ENCODE peak calls at places on chromosomes 1 and 21, in ten cellular contexts. One of them, this sample, is unnamed.

GRCh38 chr1:98005326-98006010 is 84.6 kb upstream of the DPYD start:
- DNase-seq in foreskin fibroblast: peak
- DNase-seq in AG10803: peak
- DNase-seq in left ventricle myocardium inferior: no peak
- DNase-seq in NB4: no peak
- DNase-seq in kidney: no peak
- DNase-seq in body of pancreas: no peak
- DNase-seq in fibroblast of lung: no peak
- DNase-seq in fibroblast of mammary gland: no peak
- DNase-seq in A673: no peak
- DNase-seq in this sample: no peak

GRCh38 chr1:24828887-24829192 is 83.6 kb downstream of the CLIC4 start:
- DNase-seq in foreskin fibroblast: no peak
- DNase-seq in AG10803: no peak
- DNase-seq in left ventricle myocardium inferior: no peak
- DNase-seq in NB4: no peak
- DNase-seq in kidney: no peak
- DNase-seq in body of pancreas: no peak
- DNase-seq in fibroblast of lung: no peak
- DNase-seq in fibroblast of mammary gland: no peak
- DNase-seq in A673: peak
- DNase-seq in this sample: no peak

GRCh38 chr21:45935628-45936027 is 45.9 kb upstream of the COL6A1 start:
- DNase-seq in foreskin fibroblast: peak
- DNase-seq in AG10803: peak
- DNase-seq in left ventricle myocardium inferior: no peak
- DNase-seq in NB4: no peak
- DNase-seq in kidney: no peak
- DNase-seq in body of pancreas: no peak
- DNase-seq in fibroblast of lung: peak
- DNase-seq in fibroblast of mammary gland: peak
- DNase-seq in A673: no peak
- DNase-seq in this sample: no peak

GRCh38 chr1:204353213-204353910 is 6.4 kb downstream of the PLEKHA6 start:
- DNase-seq in foreskin fibroblast: no peak
- DNase-seq in AG10803: no peak
- DNase-seq in left ventricle myocardium inferior: no peak
- DNase-seq in NB4: no peak
- DNase-seq in kidney: no peak
- DNase-seq in body of pancreas: no peak
- DNase-seq in fibroblast of lung: no peak
- DNase-seq in fibroblast of mammary gland: no peak
- DNase-seq in A673: no peak
- DNase-seq in this sample: no peak

GRCh38 chr1:27566462-27567182 is 37.3 kb downstream of the AHDC1 start:
- DNase-seq in foreskin fibroblast: peak
- DNase-seq in AG10803: peak
- DNase-seq in left ventricle myocardium inferior: peak
- DNase-seq in NB4: no peak
- DNase-seq in kidney: no peak
- DNase-seq in body of pancreas: no peak
- DNase-seq in fibroblast of lung: no peak
- DNase-seq in fibroblast of mammary gland: no peak
- DNase-seq in A673: no peak
- DNase-seq in this sample: no peak

GRCh38 chr1:14969006-14969405 is 184.5 kb upstream of the TMEM51 start:
- DNase-seq in foreskin fibroblast: no peak
- DNase-seq in AG10803: peak
- DNase-seq in left ventricle myocardium inferior: no peak
- DNase-seq in NB4: no peak
- DNase-seq in kidney: no peak
- DNase-seq in body of pancreas: no peak
- DNase-seq in fibroblast of lung: no peak
- DNase-seq in fibroblast of mammary gland: no peak
- DNase-seq in A673: no peak
- DNase-seq in this sample: no peak

GRCh38 chr1:153526132-153526543 is 9.7 kb downstream of the S100A6 start:
- DNase-seq in foreskin fibroblast: no peak
- DNase-seq in AG10803: no peak
- DNase-seq in left ventricle myocardium inferior: no peak
- DNase-seq in NB4: no peak
- DNase-seq in kidney: no peak
- DNase-seq in body of pancreas: no peak
- DNase-seq in fibroblast of lung: no peak
- DNase-seq in fibroblast of mammary gland: no peak
- DNase-seq in A673: no peak
- DNase-seq in this sample: no peak

GRCh38 chr1:181396171-181396670 is 87.1 kb upstream of the CACNA1E start:
- DNase-seq in foreskin fibroblast: no peak
- DNase-seq in AG10803: no peak
- DNase-seq in left ventricle myocardium inferior: no peak
- DNase-seq in NB4: no peak
- DNase-seq in kidney: no peak
- DNase-seq in body of pancreas: no peak
- DNase-seq in fibroblast of lung: no peak
- DNase-seq in fibroblast of mammary gland: no peak
- DNase-seq in A673: no peak
- DNase-seq in this sample: no peak

GRCh38 chr1:7562729-7563605 is 208.1 kb upstream of the VAMP3 start:
- DNase-seq in foreskin fibroblast: no peak
- DNase-seq in AG10803: no peak
- DNase-seq in left ventricle myocardium inferior: no peak
- DNase-seq in NB4: no peak
- DNase-seq in kidney: peak
- DNase-seq in body of pancreas: no peak
- DNase-seq in fibroblast of lung: no peak
- DNase-seq in fibroblast of mammary gland: no peak
- DNase-seq in A673: no peak
- DNase-seq in this sample: no peak

GRCh38 chr21:35020446-35020845 is 28.7 kb downstream of the RUNX1 start:
- DNase-seq in foreskin fibroblast: no peak
- DNase-seq in AG10803: no peak
- DNase-seq in left ventricle myocardium inferior: no peak
- DNase-seq in NB4: no peak
- DNase-seq in kidney: no peak
- DNase-seq in body of pancreas: no peak
- DNase-seq in fibroblast of lung: no peak
- DNase-seq in fibroblast of mammary gland: no peak
- DNase-seq in A673: no peak
- DNase-seq in this sample: no peak

GRCh38 chr1:58841455-58841854 is 57.6 kb upstream of the JUN start:
- DNase-seq in foreskin fibroblast: peak
- DNase-seq in AG10803: no peak
- DNase-seq in left ventricle myocardium inferior: no peak
- DNase-seq in NB4: peak
- DNase-seq in kidney: no peak
- DNase-seq in body of pancreas: no peak
- DNase-seq in fibroblast of lung: no peak
- DNase-seq in fibroblast of mammary gland: peak
- DNase-seq in A673: peak
- DNase-seq in this sample: no peak

DNA sequence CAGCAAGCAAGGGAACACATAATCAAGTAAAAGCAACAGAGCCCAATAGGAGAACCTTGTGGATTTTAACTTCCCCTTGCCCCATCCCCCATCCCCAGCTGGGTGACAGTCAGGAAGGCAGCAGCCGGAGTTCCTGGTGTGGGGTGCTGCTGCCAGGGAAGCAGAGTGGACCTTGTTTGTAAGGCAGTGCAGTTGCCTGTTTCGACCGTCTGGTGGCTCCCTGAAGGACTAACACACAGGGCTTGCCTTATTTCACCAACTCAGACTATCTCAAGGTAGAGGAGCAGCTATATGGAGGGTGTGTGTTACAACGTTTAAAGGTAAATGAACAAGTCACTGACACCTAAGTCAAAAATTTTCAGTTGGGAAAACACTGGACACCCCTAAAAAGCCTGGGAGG is 6.6 kb downstream of the KRTAP10-8 start:
- DNase-seq in foreskin fibroblast: no peak
- DNase-seq in AG10803: peak
- DNase-seq in left ventricle myocardium inferior: peak
- DNase-seq in NB4: peak
- DNase-seq in kidney: no peak
- DNase-seq in body of pancreas: no peak
- DNase-seq in fibroblast of lung: peak
- DNase-seq in fibroblast of mammary gland: no peak
- DNase-seq in A673: no peak
- DNase-seq in this sample: no peak
- TF ChIP-seq CTCF in foreskin fibroblast: peak
- TF ChIP-seq CTCF in AG10803: peak
- TF ChIP-seq CTCF in left ventricle myocardium inferior: peak
- TF ChIP-seq CTCF in NB4: no peak
- TF ChIP-seq CTCF in kidney: peak
- TF ChIP-seq CTCF in body of pancreas: no peak
- TF ChIP-seq CTCF in fibroblast of lung: no peak
- TF ChIP-seq CTCF in fibroblast of mammary gland: no peak
- TF ChIP-seq CTCF in A673: no peak
- TF ChIP-seq CTCF in this sample: peak

GRCh38 chr1:13512472-13512871 is 1.3 kb downstream of the LRRC38 start:
- DNase-seq in foreskin fibroblast: no peak
- DNase-seq in AG10803: no peak
- DNase-seq in left ventricle myocardium inferior: no peak
- DNase-seq in NB4: no peak
- DNase-seq in kidney: no peak
- DNase-seq in body of pancreas: no peak
- DNase-seq in fibroblast of lung: no peak
- DNase-seq in fibroblast of mammary gland: no peak
- DNase-seq in A673: no peak
- DNase-seq in this sample: no peak
- H3K4me3 ChIP-seq in foreskin fibroblast: no peak
- H3K4me3 ChIP-seq in AG10803: no peak
- H3K4me3 ChIP-seq in left ventricle myocardium inferior: peak
- H3K4me3 ChIP-seq in NB4: no peak
- H3K4me3 ChIP-seq in kidney: no peak
- H3K4me3 ChIP-seq in body of pancreas: no peak
- H3K4me3 ChIP-seq in fibroblast of lung: no peak
- H3K4me3 ChIP-seq in fibroblast of mammary gland: no peak
- H3K4me3 ChIP-seq in A673: no peak
- H3K4me3 ChIP-seq in this sample: no peak

GRCh38 chr1:8598060-8598724 is 219.2 kb downstream of the RERE start:
- DNase-seq in foreskin fibroblast: peak
- DNase-seq in AG10803: peak
- DNase-seq in left ventricle myocardium inferior: peak
- DNase-seq in NB4: no peak
- DNase-seq in kidney: peak
- DNase-seq in body of pancreas: peak
- DNase-seq in fibroblast of lung: peak
- DNase-seq in fibroblast of mammary gland: peak
- DNase-seq in A673: peak
- DNase-seq in this sample: no peak
- TF ChIP-seq CTCF in foreskin fibroblast: peak
- TF ChIP-seq CTCF in AG10803: peak
- TF ChIP-seq CTCF in left ventricle myocardium inferior: peak
- TF ChIP-seq CTCF in NB4: no peak
- TF ChIP-seq CTCF in kidney: peak
- TF ChIP-seq CTCF in body of pancreas: peak
- TF ChIP-seq CTCF in fibroblast of lung: peak
- TF ChIP-seq CTCF in fibroblast of mammary gland: peak
- TF ChIP-seq CTCF in A673: peak
- TF ChIP-seq CTCF in this sample: peak

DNA sequence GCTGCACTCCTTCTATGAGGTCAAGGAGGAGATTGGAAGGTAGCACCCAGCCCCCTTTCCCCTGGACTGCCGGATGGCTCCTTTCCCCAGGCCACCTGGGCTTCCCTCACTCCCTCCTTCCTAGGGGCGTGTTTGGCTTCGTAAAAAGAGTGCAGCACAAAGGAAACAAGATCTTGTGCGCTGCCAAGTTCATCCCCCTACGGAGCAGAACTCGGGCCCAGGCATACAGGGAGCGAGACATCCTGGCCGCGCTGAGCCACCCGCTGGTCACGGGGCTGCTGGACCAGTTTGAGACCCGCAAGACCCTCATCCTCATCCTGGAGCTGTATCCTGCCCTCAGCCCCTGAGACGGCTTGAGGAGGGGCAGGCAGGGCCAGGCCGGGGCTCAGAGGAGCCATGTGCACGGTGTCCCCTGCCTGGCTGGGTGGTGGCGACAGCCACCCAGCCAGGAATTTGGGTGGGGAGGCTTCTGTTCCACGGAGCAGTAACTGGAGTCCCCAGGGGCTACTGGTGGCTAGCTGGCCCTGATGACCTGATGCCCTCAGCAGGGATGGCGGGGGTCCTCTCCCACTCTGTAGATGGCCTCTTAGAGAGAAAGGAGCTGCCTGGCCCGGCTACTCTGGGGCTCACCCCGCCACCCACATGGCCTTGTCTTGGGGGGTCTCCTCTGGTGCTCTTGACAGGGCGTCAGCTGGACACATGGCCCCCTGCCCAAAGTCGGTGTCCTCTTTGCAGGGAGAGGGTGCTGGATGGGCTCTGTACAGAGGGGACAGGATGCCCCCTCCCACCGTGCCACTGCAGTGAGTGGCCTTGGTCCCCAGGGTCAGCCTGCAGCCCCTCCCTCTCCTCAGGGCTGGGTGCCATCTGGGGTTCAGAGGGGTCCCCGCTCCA is 39.5 kb downstream of the TRIM11 start:
- DNase-seq in foreskin fibroblast: no peak
- DNase-seq in AG10803: no peak
- DNase-seq in left ventricle myocardium inferior: no peak
- DNase-seq in NB4: no peak
- DNase-seq in kidney: peak
- DNase-seq in body of pancreas: no peak
- DNase-seq in fibroblast of lung: no peak
- DNase-seq in fibroblast of mammary gland: no peak
- DNase-seq in A673: no peak
- DNase-seq in this sample: no peak
- H3K4me3 ChIP-seq in foreskin fibroblast: no peak
- H3K4me3 ChIP-seq in AG10803: no peak
- H3K4me3 ChIP-seq in left ventricle myocardium inferior: peak
- H3K4me3 ChIP-seq in NB4: no peak
- H3K4me3 ChIP-seq in kidney: no peak
- H3K4me3 ChIP-seq in body of pancreas: no peak
- H3K4me3 ChIP-seq in fibroblast of lung: no peak
- H3K4me3 ChIP-seq in fibroblast of mammary gland: no peak
- H3K4me3 ChIP-seq in A673: no peak
- H3K4me3 ChIP-seq in this sample: no peak

This sample was measured in AG09309.